ENCODE peak calls at places on chromosome 11, in six cellular contexts. M, V, K, C, N and S are unnamed samples.

GRCh38 chr11:11972148-11972547 is 36.3 kb downstream of the DKK3 start:
- DNase-seq in K (no peak), V (no peak), M (peak), C (no peak), N (no peak), S (no peak)

GRCh38 chr11:91749231-91749630 is 475.4 kb upstream of the FAT3 start:
- DNase-seq in V (no peak), M (no peak), N (no peak), K (no peak), C (peak), S (no peak)

GRCh38 chr11:117201516-117201866 is 2.3 kb downstream of the TAGLN start:
- DNase-seq in N (no peak), K (no peak), V (peak), C (no peak), M (no peak), S (no peak)

GRCh38 chr11:121153472-121153871 is 52.4 kb downstream of the TECTA start:
- DNase-seq in K (no peak), C (no peak), M (no peak), V (no peak), N (no peak), S (no peak)

GRCh38 chr11:34667810-34668582 is 47.1 kb downstream of the EHF start:
- DNase-seq in V (no peak), M (no peak), N (no peak), C (peak), K (no peak), S (no peak)

GRCh38 chr11:100576044-100577021 is 110.8 kb upstream of the ARHGAP42 start:
- DNase-seq in M (peak), V (no peak), N (no peak), C (peak), K (peak), S (no peak)

GRCh38 chr11:61477734-61478148 is 30.8 kb upstream of the LRRC10B start:
- DNase-seq in C (peak), K (no peak), M (peak), V (peak), N (no peak), S (peak)

GRCh38 chr11:76807206-76807875 is 24.2 kb downstream of the TSKU start:
- DNase-seq in K (peak), C (peak), N (peak), V (peak), M (peak), S (peak)

GRCh38 chr11:13080861-13081260 is 71.7 kb downstream of the RASSF10 start:
- DNase-seq in K (no peak), N (no peak), C (no peak), V (no peak), M (no peak), S (no peak)

GRCh38 chr11:78800089-78800690 is 225.5 kb upstream of the NARS2 start:
- DNase-seq in K (no peak), V (no peak), N (no peak), M (no peak), C (no peak), S (no peak)

GRCh38 chr11:10455637-10456487 is 798 bp downstream of the AMPD3 start:
- DNase-seq in M (no peak), N (peak), K (peak), C (peak), V (peak), S (peak)

GRCh38 chr11:130001491-130002351 is 914 bp downstream of the PRDM10 start:
- DNase-seq in N (peak), M (no peak), C (peak), V (no peak), K (peak), S (no peak)

GRCh38 chr11:71342951-71343827 is 90.8 kb upstream of the SHANK2 start:
- DNase-seq in K (peak), C (peak), M (peak), N (peak), V (no peak), S (no peak)

GRCh38 chr11:10072841-10073240 is 221.2 kb downstream of the SBF2 start:
- DNase-seq in K (no peak), M (no peak), V (no peak), C (no peak), N (no peak), S (no peak)

GRCh38 chr11:95575517-95575916 is 214.1 kb downstream of the FAM76B start:
- DNase-seq in C (no peak), M (no peak), V (no peak), N (no peak), K (no peak), S (no peak)

GRCh38 chr11:126669416-126669815 is 313.9 kb downstream of the ST3GAL4 start:
- DNase-seq in N (no peak), M (no peak), K (no peak), C (no peak), V (no peak), S (no peak)

GRCh38 chr11:78170874-78171549 is 17.4 kb downstream of the KCTD21 start:
- DNase-seq in V (no peak), C (no peak), N (no peak), K (no peak), M (no peak), S (no peak)

GRCh38 chr11:30210357-30210756 is 20.5 kb upstream of the FSHB start:
- DNase-seq in V (no peak), K (no peak), C (no peak), N (no peak), M (no peak), S (no peak)

GRCh38 chr11:72524711-72525110 is 90.4 kb upstream of the CLPB start:
- DNase-seq in V (no peak), C (no peak), M (no peak), K (peak), N (no peak), S (no peak)

GRCh38 chr11:29343465-29344333 is 673.1 kb downstream of the KCNA4 start:
- DNase-seq in K (peak), V (no peak), C (peak), M (peak), N (peak), S (no peak)

GRCh38 chr11:47270331-47271271 is 668 bp downstream of the MADD start:
- DNase-seq in K (peak), C (no peak), M (no peak), N (peak), V (peak), S (peak)
- TF ChIP-seq CTCF in K (peak), C (no peak), M (no peak), N (no peak), V (no peak), S (no peak)

DNA sequence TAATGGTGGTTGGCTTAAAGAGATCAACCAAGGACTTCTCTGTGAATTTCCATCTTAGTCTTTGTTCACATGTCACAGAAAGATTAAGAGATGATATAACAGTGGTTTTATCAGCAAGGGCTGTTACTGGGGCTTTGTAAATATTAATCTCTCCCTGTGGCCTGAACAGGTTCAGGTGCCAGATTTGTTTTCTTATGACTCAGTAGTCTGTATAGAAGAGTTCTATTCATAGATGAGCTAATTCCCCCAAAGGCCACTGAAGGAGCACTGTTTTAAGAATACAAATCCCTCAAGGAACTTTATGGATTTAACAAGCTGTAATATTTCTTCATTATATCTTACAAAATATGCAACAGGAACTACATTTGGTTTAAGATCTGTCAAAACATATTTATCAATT is 50.4 kb downstream of the TCP11L1 start:
- DNase-seq in K (no peak), N (no peak), V (no peak), M (no peak), C (no peak), S (no peak)
- TF ChIP-seq CTCF in K (no peak), N (no peak), V (no peak), M (no peak), C (no peak), S (no peak)

DNA sequence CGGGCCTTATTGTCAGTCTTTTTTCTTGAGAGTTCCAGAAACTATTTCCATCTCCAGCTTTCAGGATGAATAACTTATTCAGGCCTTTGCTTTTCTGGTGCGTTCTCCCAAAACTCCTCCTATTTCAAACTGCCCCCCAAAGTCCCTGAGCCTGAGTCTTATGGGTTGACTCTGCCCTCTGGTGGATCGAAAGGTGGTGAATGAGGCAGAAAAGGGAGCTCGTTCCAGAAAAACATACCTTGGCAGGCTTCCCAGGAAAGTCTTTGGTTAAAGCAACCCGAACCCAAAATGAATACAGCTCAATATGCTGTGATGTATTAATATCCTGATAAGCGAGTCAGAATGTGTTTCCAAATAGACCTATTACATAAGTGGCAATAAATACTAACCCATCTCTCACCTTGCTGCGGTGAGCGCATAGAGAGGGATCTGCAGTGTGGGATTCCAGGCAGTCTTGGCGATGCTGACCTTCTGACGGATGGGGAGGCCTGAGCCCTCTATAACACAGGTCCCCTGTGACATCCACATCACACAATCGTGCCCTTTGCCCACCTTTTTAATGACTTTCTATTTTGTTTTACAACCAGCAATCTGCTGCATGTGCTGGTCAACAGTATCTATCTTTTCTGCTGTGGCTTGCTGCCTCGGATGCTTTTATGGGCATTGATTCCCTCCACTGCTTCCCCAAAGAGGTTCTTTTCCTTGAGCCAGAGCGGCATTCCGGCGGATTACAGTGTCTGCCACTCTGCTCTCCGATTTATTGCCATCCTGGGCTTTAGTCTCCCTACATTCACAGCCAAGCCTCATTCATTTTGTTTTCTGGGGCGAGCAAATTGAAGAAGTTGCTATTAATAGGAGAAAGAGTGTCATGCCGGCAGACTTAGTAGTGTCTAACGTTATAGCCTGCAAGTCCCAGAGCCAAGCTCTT is 756.8 kb downstream of the NTM start:
- DNase-seq in C (no peak), M (peak), N (no peak), K (peak), V (no peak), S (no peak)
- TF ChIP-seq CTCF in C (peak), M (peak), N (peak), K (peak), V (no peak), S (no peak)

GRCh38 chr11:115503886-115504278 is 333 bp downstream of the CADM1 start:
- DNase-seq in N (no peak), K (no peak), M (no peak), V (no peak), C (no peak), S (no peak)

GRCh38 chr11:115504279-115505158 is at the start of gene CADM1:
- DNase-seq in M (peak), C (no peak), V (peak), N (peak), K (peak), S (peak)

GRCh38 chr11:115501895-115502589 is 2.2 kb downstream of the CADM1 start:
- DNase-seq in M (no peak), N (no peak), V (no peak), C (no peak), K (no peak), S (no peak)

GRCh38 chr11:115502636-115503082 is 1.6 kb downstream of the CADM1 start:
- DNase-seq in V (no peak), K (no peak), N (peak), M (no peak), C (no peak), S (no peak)

DNA sequence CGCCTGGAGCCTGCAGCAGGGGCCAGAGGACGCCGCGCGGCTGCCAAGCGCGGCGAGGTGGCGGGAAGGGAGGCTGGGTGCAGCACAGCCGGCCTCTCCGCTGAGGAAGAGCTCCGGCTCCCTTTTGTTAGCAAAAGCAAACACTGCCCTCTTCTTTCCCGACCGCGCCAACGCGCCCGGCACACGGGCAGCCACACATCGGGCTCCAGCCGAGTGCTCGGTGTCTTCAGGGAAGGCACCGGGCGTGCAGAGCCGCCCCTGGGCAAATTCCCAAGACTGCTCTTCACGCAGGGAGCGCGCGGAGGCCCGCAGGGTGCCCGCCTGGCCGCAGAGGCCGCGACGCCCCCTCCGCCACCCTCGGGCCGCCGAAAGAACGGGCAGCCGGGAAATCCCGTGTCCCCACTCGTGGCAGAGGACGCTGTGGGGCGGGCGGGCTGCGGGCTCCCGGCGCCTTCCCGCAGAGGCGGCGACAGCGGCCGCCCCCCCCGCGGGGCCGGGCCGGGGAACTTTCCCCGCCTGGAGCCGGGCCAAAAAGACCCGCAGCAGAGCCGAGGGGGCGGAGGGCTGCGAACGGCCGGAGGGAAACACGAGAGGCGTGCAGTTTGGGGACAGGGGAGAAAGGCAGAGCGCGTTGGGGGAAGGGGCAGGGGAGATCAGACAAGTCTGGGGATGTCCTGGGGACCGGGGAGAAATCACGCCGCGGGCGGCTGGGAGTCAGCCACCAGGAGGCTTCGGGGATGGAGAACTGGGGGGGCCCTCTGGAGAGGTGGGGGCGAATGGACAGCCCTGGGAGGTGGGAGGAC is 931 bp downstream of the CADM1 start:
- DNase-seq in M (peak), N (peak), V (peak), K (no peak), C (no peak), S (no peak)
- TF ChIP-seq CTCF in M (peak), N (peak), V (no peak), K (no peak), C (no peak), S (no peak)

DNA sequence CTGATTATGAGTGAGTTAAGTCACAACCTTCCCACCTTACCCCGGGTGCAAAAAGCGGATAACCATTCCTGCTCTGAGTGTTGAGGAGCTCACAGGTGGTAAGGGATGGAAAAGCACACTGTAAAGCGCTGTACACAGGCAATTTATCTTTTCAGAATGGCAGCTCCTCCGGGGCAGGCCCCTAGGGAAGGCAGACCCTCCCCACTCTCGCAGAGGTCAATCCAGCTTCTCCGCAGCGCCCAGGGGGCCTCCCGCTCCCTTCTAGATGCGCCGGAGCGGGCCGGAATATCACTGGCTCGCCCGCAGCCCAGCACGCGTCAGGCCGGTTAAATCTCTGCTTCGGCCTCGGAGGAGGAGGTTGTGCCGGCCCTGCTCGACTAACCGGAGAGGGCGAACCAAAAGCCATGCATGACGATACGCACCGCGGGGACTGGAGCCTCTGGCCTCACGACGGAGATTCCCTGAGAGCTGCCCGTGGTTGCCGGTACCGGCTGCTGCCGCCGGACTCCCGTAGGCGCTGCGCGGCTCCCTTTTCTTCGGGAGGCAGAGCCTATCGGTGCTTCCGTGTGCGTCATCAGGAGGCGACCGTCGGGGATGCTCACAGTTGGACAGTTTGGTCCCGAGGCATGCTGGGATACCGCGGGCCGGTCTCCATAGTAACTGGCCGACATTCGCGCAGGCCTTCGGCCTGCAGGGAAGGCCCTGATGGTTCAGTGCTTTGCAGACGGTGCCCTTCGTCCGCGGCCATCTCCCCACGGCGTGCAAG is at the start of gene BRMS1:
- DNase-seq in N (peak), K (peak), M (peak), V (peak), C (peak), S (peak)
- TF ChIP-seq CTCF in N (peak), K (peak), M (peak), V (peak), C (no peak), S (no peak)

DNA sequence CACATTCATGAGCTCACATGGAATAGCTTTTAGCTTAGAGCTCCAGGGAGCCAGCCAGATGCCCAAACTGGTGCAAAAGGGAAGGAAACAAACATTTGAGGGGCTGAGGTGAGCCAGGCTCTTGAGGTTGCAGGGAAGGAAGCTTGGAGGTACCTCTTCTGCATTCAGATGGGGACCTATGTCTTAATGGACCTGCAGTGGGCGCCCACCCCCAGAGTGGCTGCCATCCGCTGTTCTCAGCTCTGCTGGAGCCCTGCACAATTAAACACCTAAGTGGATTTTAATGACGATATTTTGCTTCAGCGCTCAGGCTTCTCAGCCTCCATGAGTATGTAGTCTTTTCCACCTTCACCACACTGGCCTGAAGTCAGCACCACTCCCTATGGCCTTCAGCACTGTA is 100.8 kb downstream of the LDLRAD3 start:
- DNase-seq in V (no peak), M (no peak), K (no peak), C (no peak), N (no peak), S (no peak)
- TF ChIP-seq CTCF in V (no peak), M (no peak), K (no peak), C (no peak), N (no peak), S (no peak)

GRCh38 chr11:74736031-74736430 is 4.8 kb upstream of the CHRDL2 start:
- DNase-seq in V (no peak), M (no peak), N (no peak), K (no peak), C (no peak), S (no peak)

GRCh38 chr11:74735566-74735965 is 4.3 kb upstream of the CHRDL2 start:
- DNase-seq in V (no peak), M (no peak), K (no peak), C (no peak), N (no peak), S (no peak)

GRCh38 chr11:74729397-74729796 is 1.8 kb downstream of the CHRDL2 start:
- DNase-seq in V (no peak), K (no peak), N (no peak), M (no peak), C (no peak), S (no peak)

GRCh38 chr11:74730601-74731260 is 495 bp downstream of the CHRDL2 start:
- DNase-seq in K (no peak), V (no peak), C (no peak), M (no peak), N (no peak), S (no peak)

GRCh38 chr11:74731301-74732094 is at the start of gene CHRDL2:
- DNase-seq in K (no peak), C (no peak), N (no peak), V (no peak), M (peak), S (no peak)
- TF ChIP-seq CTCF in K (no peak), C (no peak), N (no peak), V (no peak), M (no peak), S (no peak)